ENCODE peak calls at places on chromosomes 12 and 14, in eight cellular contexts. G is fibroblast of mammary gland, F is DMS79 treated with DMSO at 0.1 percent for 48 hours, O is pons, N is GM10248, T is adrenal gland, J is T-helper 9 cell, I is NCI-H69. M is an unnamed sample.
A peak's percentile ranks its signal among the peaks of the same experiment; 100 is the strongest.

GRCh38 chr12:7916936-7917335 is 19.1 kb downstream of the SLC2A3 start:
- DNase-seq in G (no peak), F (no peak), O (no peak), N (no peak), T (no peak), J (no peak), I (no peak), M (no peak)

GRCh38 chr12:92408072-92408900 is 262.6 kb upstream of the BTG1 start:
- DNase-seq in G (peak; percentile 50), F (no peak), O (no peak), N (peak; percentile 38), T (peak; percentile 67), J (peak; percentile 13), I (peak; percentile 78), M (no peak)

GRCh38 chr12:11681211-11681610 is 31.7 kb downstream of the ETV6 start:
- DNase-seq in G (no peak), F (no peak), O (no peak), N (no peak), T (no peak), J (no peak), I (no peak), M (no peak)

GRCh38 chr12:116078396-116078795 is 199.1 kb downstream of the MED13L start:
- DNase-seq in G (no peak), F (no peak), O (no peak), N (no peak), T (no peak), J (no peak), I (peak; percentile 18), M (no peak)

GRCh38 chr12:47270782-47271664 is 191.3 kb upstream of the AMIGO2 start:
- DNase-seq in G (peak; percentile 57), F (no peak), O (no peak), N (no peak), T (no peak), J (no peak), I (no peak), M (no peak)

GRCh38 chr12:9134981-9135628 is 19.4 kb upstream of the A2M start:
- DNase-seq in G (no peak), F (no peak), O (no peak), N (no peak), T (no peak), J (no peak), I (peak; percentile 15), M (no peak)

GRCh38 chr12:104303538-104304151 is at the start of gene EID3:
- DNase-seq in G (peak; percentile 80), F (peak; percentile 75), O (peak; percentile 72), N (peak; percentile 93), T (peak; percentile 93), J (peak; percentile 86), I (no peak), M (peak; percentile 79)

GRCh38 chr14:22786685-22787084 is 20.2 kb downstream of the OXA1L start:
- DNase-seq in G (no peak), F (no peak), O (no peak), N (no peak), T (no peak), J (no peak), I (no peak), M (no peak)

GRCh38 chr14:60651936-60652673 is 2.8 kb upstream of the SIX1 start:
- DNase-seq in G (no peak), F (peak; percentile 77), O (no peak), N (no peak), T (no peak), J (no peak), I (peak; percentile 87), M (no peak)

GRCh38 chr12:48336564-48336963 is 14.2 kb downstream of the ZNF641 start:
- DNase-seq in G (peak; percentile 7), F (no peak), O (no peak), N (no peak), T (no peak), J (no peak), I (no peak), M (no peak)

GRCh38 chr12:56293785-56294184 is 6.3 kb downstream of the CS start:
- DNase-seq in G (no peak), F (no peak), O (no peak), N (no peak), T (no peak), J (no peak), I (no peak), M (no peak)

GRCh38 chr14:75197338-75197737 is 20.9 kb upstream of the TMED10 start:
- DNase-seq in G (no peak), F (no peak), O (no peak), N (no peak), T (no peak), J (no peak), I (no peak), M (no peak)

GRCh38 chr14:63193236-63193635 is 11.0 kb upstream of the RHOJ start:
- DNase-seq in G (peak; percentile 34), F (no peak), O (no peak), N (no peak), T (no peak), J (no peak), I (no peak), M (no peak)

GRCh38 chr14:41350476-41350875 is 256.2 kb upstream of the LRFN5 start:
- DNase-seq in G (no peak), F (no peak), O (no peak), N (no peak), T (no peak), J (no peak), I (no peak), M (no peak)

GRCh38 chr14:33335366-33335765 is 396.7 kb downstream of the NPAS3 start:
- DNase-seq in G (no peak), F (no peak), O (no peak), N (no peak), T (no peak), J (no peak), I (no peak), M (no peak)

GRCh38 chr14:94113073-94113472 is 2.5 kb downstream of the IFI27 start:
- DNase-seq in G (no peak), F (no peak), O (no peak), N (no peak), T (peak; percentile 48), J (no peak), I (no peak), M (no peak)

GRCh38 chr12:121810234-121810817 is 6.5 kb downstream of the SETD1B start:
- DNase-seq in G (no peak), F (no peak), O (no peak), N (no peak), T (no peak), J (no peak), I (no peak), M (no peak)

GRCh38 chr12:107645630-107646333 is 39.8 kb upstream of the PWP1 start:
- DNase-seq in G (no peak), F (peak; percentile 43), O (no peak), N (no peak), T (no peak), J (no peak), I (peak; percentile 97), M (no peak)

GRCh38 chr12:131386167-131386521 is 324.7 kb upstream of the SFSWAP start:
- DNase-seq in G (no peak), F (no peak), O (no peak), N (no peak), T (no peak), J (no peak), I (no peak), M (no peak)

GRCh38 chr12:64232201-64232600 is 10.1 kb upstream of the KICS2 start:
- DNase-seq in G (no peak), F (no peak), O (no peak), N (no peak), T (no peak), J (no peak), I (no peak), M (no peak)

GRCh38 chr12:8081228-8081920 is 700 bp upstream of the NECAP1 start:
- DNase-seq in G (peak; percentile 13), F (peak; percentile 37), O (peak; percentile 54), N (no peak), T (peak; percentile 65), J (no peak), I (peak; percentile 52), M (no peak)

GRCh38 chr12:66127695-66128094 is 2.9 kb downstream of the LLPH start:
- DNase-seq in G (no peak), F (no peak), O (no peak), N (no peak), T (peak; percentile 81), J (no peak), I (no peak), M (no peak)

GRCh38 chr12:46585854-46586621 is 213.5 kb upstream of the SLC38A2 start:
- DNase-seq in G (peak; percentile 65), F (no peak), O (no peak), N (no peak), T (no peak), J (peak; percentile 4), I (peak; percentile 77), M (no peak)

GRCh38 chr12:77686760-77687159 is 143.9 kb upstream of the NAV3 start:
- DNase-seq in G (peak; percentile 59), F (no peak), O (no peak), N (no peak), T (no peak), J (no peak), I (peak; percentile 0), M (no peak)

GRCh38 chr14:71135496-71135895 is 228.2 kb downstream of the PCNX1 start:
- DNase-seq in G (no peak), F (no peak), O (no peak), N (no peak), T (no peak), J (no peak), I (no peak), M (no peak)

GRCh38 chr12:113473942-113474341 is 2.3 kb upstream of the LHX5 start:
- DNase-seq in G (no peak), F (peak; percentile 16), O (no peak), N (no peak), T (no peak), J (no peak), I (no peak), M (no peak)

GRCh38 chr12:104788848-104789271 is 169.2 kb downstream of the SLC41A2 start:
- DNase-seq in G (no peak), F (no peak), O (peak; percentile 37), N (no peak), T (no peak), J (no peak), I (peak; percentile 26), M (no peak)

GRCh38 chr12:94545937-94546771 is 86.5 kb upstream of the CEP83 start:
- DNase-seq in G (peak; percentile 77), F (no peak), O (peak; percentile 73), N (peak; percentile 60), T (peak; percentile 86), J (no peak), I (peak; percentile 66), M (no peak)

GRCh38 chr14:56300495-56300894 is 182.3 kb downstream of the PELI2 start:
- DNase-seq in G (peak; percentile 21), F (no peak), O (no peak), N (no peak), T (no peak), J (no peak), I (no peak), M (no peak)

GRCh38 chr14:20712900-20713299 is 24.3 kb downstream of the ANG start:
- DNase-seq in G (peak; percentile 4), F (no peak), O (no peak), N (no peak), T (no peak), J (no peak), I (no peak), M (no peak)

GRCh38 chr12:124804011-124804621 is 59.5 kb downstream of the SCARB1 start:
- DNase-seq in G (peak; percentile 33), F (no peak), O (peak; percentile 22), N (no peak), T (peak; percentile 90), J (no peak), I (peak; percentile 27), M (no peak)

GRCh38 chr12:20455001-20455706 is 86.8 kb downstream of the PDE3A start:
- DNase-seq in G (peak; percentile 27), F (no peak), O (no peak), N (no peak), T (no peak), J (no peak), I (no peak), M (no peak)

GRCh38 chr12:54374555-54375257 is 9.8 kb downstream of the ZNF385A start:
- DNase-seq in G (no peak), F (no peak), O (no peak), N (no peak), T (no peak), J (no peak), I (peak; percentile 94), M (no peak)

GRCh38 chr12:116919247-116919671 is 8.5 kb downstream of the FBXW8 start:
- DNase-seq in G (no peak), F (no peak), O (no peak), N (no peak), T (no peak), J (no peak), I (peak; percentile 49), M (no peak)

M was measured in effector CD8-positive, alpha-beta T cell.